ENCODE peak calls at places on chromosomes 5 and 9, in seven cellular contexts. One of them, this sample, is unnamed.

GRCh38 chr5:151661096-151661495 is 25.6 kb downstream of the SPARC start:
- DNase-seq in HT1080: no peak
- DNase-seq in NCI-H1105: no peak
- DNase-seq in astrocyte of the spinal cord: no peak
- DNase-seq in Kasumi-1: no peak
- DNase-seq in amniotic stem cell: no peak
- DNase-seq in epithelial cell of proximal tubule: no peak
- DNase-seq in this sample: no peak

GRCh38 chr9:95091574-95091970 is 225.9 kb downstream of the FANCC start:
- DNase-seq in astrocyte of the spinal cord: peak; percentile 87
- DNase-seq in HT1080: peak; percentile 51
- DNase-seq in NCI-H1105: no peak
- DNase-seq in Kasumi-1: no peak
- DNase-seq in amniotic stem cell: peak; percentile 38
- DNase-seq in epithelial cell of proximal tubule: peak; percentile 74
- DNase-seq in this sample: no peak

GRCh38 chr5:172444110-172444510 is 10.2 kb downstream of the SH3PXD2B start:
- DNase-seq in NCI-H1105: no peak
- DNase-seq in HT1080: no peak
- DNase-seq in astrocyte of the spinal cord: peak; percentile 57
- DNase-seq in amniotic stem cell: no peak
- DNase-seq in Kasumi-1: no peak
- DNase-seq in epithelial cell of proximal tubule: no peak
- DNase-seq in this sample: no peak

GRCh38 chr9:18743421-18743820 is 269.5 kb downstream of the ADAMTSL1 start:
- DNase-seq in HT1080: no peak
- DNase-seq in amniotic stem cell: no peak
- DNase-seq in epithelial cell of proximal tubule: no peak
- DNase-seq in astrocyte of the spinal cord: no peak
- DNase-seq in Kasumi-1: no peak
- DNase-seq in NCI-H1105: no peak
- DNase-seq in this sample: no peak

GRCh38 chr9:91775011-91775707 is 174.9 kb downstream of the ROR2 start:
- DNase-seq in astrocyte of the spinal cord: peak; percentile 47
- DNase-seq in epithelial cell of proximal tubule: no peak
- DNase-seq in NCI-H1105: peak; percentile 65
- DNase-seq in HT1080: peak; percentile 51
- DNase-seq in amniotic stem cell: no peak
- DNase-seq in Kasumi-1: peak; percentile 37
- DNase-seq in this sample: peak; percentile 23

GRCh38 chr9:113624721-113625120 is 161.2 kb downstream of the RGS3 start:
- DNase-seq in astrocyte of the spinal cord: peak; percentile 50
- DNase-seq in Kasumi-1: no peak
- DNase-seq in amniotic stem cell: peak; percentile 22
- DNase-seq in HT1080: peak; percentile 84
- DNase-seq in NCI-H1105: no peak
- DNase-seq in epithelial cell of proximal tubule: no peak
- DNase-seq in this sample: no peak

GRCh38 chr9:130908878-130909356 is 12.3 kb upstream of the QRFP start:
- DNase-seq in HT1080: no peak
- DNase-seq in astrocyte of the spinal cord: no peak
- DNase-seq in NCI-H1105: no peak
- DNase-seq in Kasumi-1: no peak
- DNase-seq in epithelial cell of proximal tubule: no peak
- DNase-seq in amniotic stem cell: no peak
- DNase-seq in this sample: no peak

GRCh38 chr5:168813179-168813968 is 234.2 kb upstream of the PANK3 start:
- DNase-seq in HT1080: no peak
- DNase-seq in amniotic stem cell: no peak
- DNase-seq in epithelial cell of proximal tubule: no peak
- DNase-seq in NCI-H1105: no peak
- DNase-seq in astrocyte of the spinal cord: no peak
- DNase-seq in Kasumi-1: no peak
- DNase-seq in this sample: no peak

GRCh38 chr9:110753734-110754231 is 85.2 kb downstream of the MUSK start:
- DNase-seq in HT1080: no peak
- DNase-seq in astrocyte of the spinal cord: peak; percentile 32
- DNase-seq in epithelial cell of proximal tubule: no peak
- DNase-seq in amniotic stem cell: no peak
- DNase-seq in NCI-H1105: no peak
- DNase-seq in Kasumi-1: no peak
- DNase-seq in this sample: no peak

GRCh38 chr5:82467006-82467561 is 188.9 kb upstream of the RPS23 start:
- DNase-seq in NCI-H1105: no peak
- DNase-seq in astrocyte of the spinal cord: peak; percentile 46
- DNase-seq in amniotic stem cell: no peak
- DNase-seq in Kasumi-1: no peak
- DNase-seq in HT1080: no peak
- DNase-seq in epithelial cell of proximal tubule: no peak
- DNase-seq in this sample: no peak

GRCh38 chr9:124077915-124078572 is 66.5 kb downstream of the LHX2 start:
- DNase-seq in amniotic stem cell: no peak
- DNase-seq in NCI-H1105: no peak
- DNase-seq in epithelial cell of proximal tubule: no peak
- DNase-seq in astrocyte of the spinal cord: no peak
- DNase-seq in Kasumi-1: no peak
- DNase-seq in HT1080: no peak
- DNase-seq in this sample: no peak

GRCh38 chr9:80556631-80557030 is 984.9 kb downstream of the TLE4 start:
- DNase-seq in HT1080: no peak
- DNase-seq in amniotic stem cell: no peak
- DNase-seq in NCI-H1105: no peak
- DNase-seq in epithelial cell of proximal tubule: no peak
- DNase-seq in Kasumi-1: no peak
- DNase-seq in astrocyte of the spinal cord: peak; percentile 28
- DNase-seq in this sample: no peak

GRCh38 chr5:96638566-96638965 is 23.6 kb upstream of the CAST start:
- DNase-seq in NCI-H1105: no peak
- DNase-seq in amniotic stem cell: no peak
- DNase-seq in HT1080: no peak
- DNase-seq in epithelial cell of proximal tubule: no peak
- DNase-seq in Kasumi-1: no peak
- DNase-seq in astrocyte of the spinal cord: no peak
- DNase-seq in this sample: no peak

GRCh38 chr5:20972419-20972925 is 984.5 kb upstream of the CDH18 start:
- DNase-seq in HT1080: peak; percentile 85
- DNase-seq in astrocyte of the spinal cord: peak; percentile 57
- DNase-seq in Kasumi-1: peak; percentile 53
- DNase-seq in epithelial cell of proximal tubule: no peak
- DNase-seq in NCI-H1105: no peak
- DNase-seq in amniotic stem cell: peak; percentile 10
- DNase-seq in this sample: no peak

GRCh38 chr9:25716220-25716872 is 38.1 kb upstream of the TUSC1 start:
- DNase-seq in HT1080: peak; percentile 73
- DNase-seq in astrocyte of the spinal cord: peak; percentile 70
- DNase-seq in amniotic stem cell: peak; percentile 61
- DNase-seq in NCI-H1105: no peak
- DNase-seq in Kasumi-1: peak; percentile 15
- DNase-seq in epithelial cell of proximal tubule: peak; percentile 38
- DNase-seq in this sample: no peak

GRCh38 chr9:128001411-128002298 is 20.9 kb upstream of the EEIG1 start:
- DNase-seq in astrocyte of the spinal cord: peak; percentile 77
- DNase-seq in NCI-H1105: no peak
- DNase-seq in amniotic stem cell: peak; percentile 87
- DNase-seq in Kasumi-1: no peak
- DNase-seq in HT1080: peak; percentile 83
- DNase-seq in epithelial cell of proximal tubule: no peak
- DNase-seq in this sample: no peak

GRCh38 chr5:83636141-83636540 is 84.5 kb downstream of the HAPLN1 start:
- DNase-seq in amniotic stem cell: no peak
- DNase-seq in HT1080: no peak
- DNase-seq in Kasumi-1: no peak
- DNase-seq in astrocyte of the spinal cord: peak; percentile 23
- DNase-seq in epithelial cell of proximal tubule: no peak
- DNase-seq in NCI-H1105: no peak
- DNase-seq in this sample: no peak

GRCh38 chr5:169695919-169696490 is 58.9 kb downstream of the DOCK2 start:
- DNase-seq in Kasumi-1: no peak
- DNase-seq in epithelial cell of proximal tubule: peak; percentile 85
- DNase-seq in astrocyte of the spinal cord: peak; percentile 99
- DNase-seq in NCI-H1105: no peak
- DNase-seq in HT1080: peak; percentile 100
- DNase-seq in amniotic stem cell: peak; percentile 98
- DNase-seq in this sample: no peak

GRCh38 chr5:169157064-169157463 is 143.9 kb downstream of the SLIT3 start:
- DNase-seq in NCI-H1105: no peak
- DNase-seq in amniotic stem cell: no peak
- DNase-seq in astrocyte of the spinal cord: no peak
- DNase-seq in HT1080: no peak
- DNase-seq in Kasumi-1: no peak
- DNase-seq in epithelial cell of proximal tubule: no peak
- DNase-seq in this sample: no peak

GRCh38 chr9:125391704-125392103 is 130.1 kb downstream of the GAPVD1 start:
- DNase-seq in NCI-H1105: no peak
- DNase-seq in astrocyte of the spinal cord: no peak
- DNase-seq in HT1080: no peak
- DNase-seq in Kasumi-1: no peak
- DNase-seq in epithelial cell of proximal tubule: no peak
- DNase-seq in amniotic stem cell: no peak
- DNase-seq in this sample: no peak

GRCh38 chr5:55173696-55174101 is 722 bp upstream of the CDC20B start:
- DNase-seq in HT1080: no peak
- DNase-seq in epithelial cell of proximal tubule: no peak
- DNase-seq in amniotic stem cell: no peak
- DNase-seq in astrocyte of the spinal cord: no peak
- DNase-seq in Kasumi-1: peak; percentile 33
- DNase-seq in NCI-H1105: no peak
- DNase-seq in this sample: no peak

GRCh38 chr5:60520451-60521210 is 179.3 kb downstream of the DEPDC1B start:
- DNase-seq in Kasumi-1: no peak
- DNase-seq in amniotic stem cell: no peak
- DNase-seq in NCI-H1105: no peak
- DNase-seq in HT1080: no peak
- DNase-seq in epithelial cell of proximal tubule: no peak
- DNase-seq in astrocyte of the spinal cord: no peak
- DNase-seq in this sample: no peak

GRCh38 chr5:74587300-74587699 is 53.2 kb downstream of the ENC1 start:
- DNase-seq in HT1080: no peak
- DNase-seq in Kasumi-1: no peak
- DNase-seq in epithelial cell of proximal tubule: no peak
- DNase-seq in NCI-H1105: no peak
- DNase-seq in amniotic stem cell: no peak
- DNase-seq in astrocyte of the spinal cord: no peak
- DNase-seq in this sample: no peak

GRCh38 chr9:23659346-23660006 is 166.6 kb downstream of the ELAVL2 start:
- DNase-seq in astrocyte of the spinal cord: no peak
- DNase-seq in HT1080: no peak
- DNase-seq in epithelial cell of proximal tubule: no peak
- DNase-seq in NCI-H1105: no peak
- DNase-seq in amniotic stem cell: no peak
- DNase-seq in Kasumi-1: no peak
- DNase-seq in this sample: no peak

GRCh38 chr5:20254748-20255147 is 266.7 kb upstream of the CDH18 start:
- DNase-seq in HT1080: no peak
- DNase-seq in amniotic stem cell: no peak
- DNase-seq in astrocyte of the spinal cord: no peak
- DNase-seq in Kasumi-1: no peak
- DNase-seq in NCI-H1105: no peak
- DNase-seq in epithelial cell of proximal tubule: no peak
- DNase-seq in this sample: no peak

GRCh38 chr5:95631265-95631957 is 11.5 kb downstream of the GPR150 start:
- DNase-seq in amniotic stem cell: peak; percentile 63
- DNase-seq in Kasumi-1: no peak
- DNase-seq in astrocyte of the spinal cord: peak; percentile 83
- DNase-seq in epithelial cell of proximal tubule: peak; percentile 63
- DNase-seq in NCI-H1105: no peak
- DNase-seq in HT1080: peak; percentile 68
- DNase-seq in this sample: no peak

GRCh38 chr5:165055476-165055875 is 1550.1 kb downstream of the MAT2B start:
- DNase-seq in amniotic stem cell: no peak
- DNase-seq in Kasumi-1: no peak
- DNase-seq in HT1080: no peak
- DNase-seq in astrocyte of the spinal cord: peak; percentile 1
- DNase-seq in NCI-H1105: no peak
- DNase-seq in epithelial cell of proximal tubule: no peak
- DNase-seq in this sample: no peak

GRCh38 chr5:171874210-171874609 is 88.6 kb downstream of the SMIM23 start:
- DNase-seq in astrocyte of the spinal cord: peak; percentile 18
- DNase-seq in epithelial cell of proximal tubule: no peak
- DNase-seq in NCI-H1105: no peak
- DNase-seq in Kasumi-1: peak; percentile 81
- DNase-seq in amniotic stem cell: no peak
- DNase-seq in HT1080: no peak
- DNase-seq in this sample: no peak

GRCh38 chr5:120457839-120458507 is 6.1 kb upstream of the PRR16 start:
- DNase-seq in Kasumi-1: peak; percentile 49
- DNase-seq in amniotic stem cell: no peak
- DNase-seq in NCI-H1105: no peak
- DNase-seq in astrocyte of the spinal cord: peak; percentile 49
- DNase-seq in epithelial cell of proximal tubule: peak; percentile 38
- DNase-seq in HT1080: peak; percentile 76
- DNase-seq in this sample: no peak

GRCh38 chr5:167294861-167295685 is 996.4 kb upstream of the WWC1 start:
- DNase-seq in astrocyte of the spinal cord: peak; percentile 93
- DNase-seq in amniotic stem cell: peak; percentile 32
- DNase-seq in HT1080: peak; percentile 95
- DNase-seq in Kasumi-1: no peak
- DNase-seq in epithelial cell of proximal tubule: peak; percentile 92
- DNase-seq in NCI-H1105: no peak
- DNase-seq in this sample: no peak

GRCh38 chr5:161286066-161286655 is 260.4 kb downstream of the GABRB2 start:
- DNase-seq in astrocyte of the spinal cord: no peak
- DNase-seq in Kasumi-1: no peak
- DNase-seq in NCI-H1105: no peak
- DNase-seq in HT1080: no peak
- DNase-seq in epithelial cell of proximal tubule: no peak
- DNase-seq in amniotic stem cell: no peak
- DNase-seq in this sample: no peak

GRCh38 chr9:114078021-114078780 is at the start of gene AMBP:
- DNase-seq in HT1080: peak; percentile 14
- DNase-seq in amniotic stem cell: no peak
- DNase-seq in astrocyte of the spinal cord: no peak
- DNase-seq in NCI-H1105: peak; percentile 18
- DNase-seq in Kasumi-1: no peak
- DNase-seq in epithelial cell of proximal tubule: no peak
- DNase-seq in this sample: no peak

GRCh38 chr9:79432485-79432884 is 139.3 kb upstream of the TLE4 start:
- DNase-seq in Kasumi-1: no peak
- DNase-seq in HT1080: no peak
- DNase-seq in amniotic stem cell: no peak
- DNase-seq in NCI-H1105: no peak
- DNase-seq in epithelial cell of proximal tubule: no peak
- DNase-seq in astrocyte of the spinal cord: no peak
- DNase-seq in this sample: no peak

GRCh38 chr5:132501961-132502931 is 11.7 kb upstream of the IRF1 start:
- DNase-seq in epithelial cell of proximal tubule: no peak
- DNase-seq in Kasumi-1: no peak
- DNase-seq in amniotic stem cell: no peak
- DNase-seq in NCI-H1105: no peak
- DNase-seq in astrocyte of the spinal cord: peak; percentile 33
- DNase-seq in HT1080: no peak
- DNase-seq in this sample: no peak

GRCh38 chr9:122781671-122782070 is 7.1 kb upstream of the OR5C1 start:
- DNase-seq in epithelial cell of proximal tubule: no peak
- DNase-seq in astrocyte of the spinal cord: no peak
- DNase-seq in Kasumi-1: no peak
- DNase-seq in amniotic stem cell: no peak
- DNase-seq in NCI-H1105: no peak
- DNase-seq in HT1080: no peak
- DNase-seq in this sample: no peak

GRCh38 chr5:164012376-164012775 is 507.0 kb downstream of the MAT2B start:
- DNase-seq in Kasumi-1: no peak
- DNase-seq in astrocyte of the spinal cord: no peak
- DNase-seq in HT1080: no peak
- DNase-seq in NCI-H1105: no peak
- DNase-seq in epithelial cell of proximal tubule: no peak
- DNase-seq in amniotic stem cell: no peak
- DNase-seq in this sample: no peak

This sample was measured in activated CD4-positive, alpha-beta T cell treated with anti-CD3 and anti-CD28 coated beads for 1 hour.